ENCODE peak calls at places on chromosomes 13 and 19, in four cellular contexts. E is CD8-positive, alpha-beta T cell; P is lower lobe of right lung; N is fibroblast of the aortic adventitia. X is an unnamed sample.

GRCh38 chr19:42125536-42125935 is 6.7 kb downstream of the POU2F2 start:
- DNase-seq in E (no peak), P (no peak), N (no peak), X (no peak)

GRCh38 chr13:42696191-42696590 is 85.2 kb upstream of the FAM216B start:
- DNase-seq in N (peak; percentile 52), P (no peak), E (no peak), X (no peak)

GRCh38 chr19:10876459-10877240 is 5.3 kb downstream of the CARM1 start:
- DNase-seq in P (no peak), E (no peak), N (no peak), X (peak; percentile 75)

GRCh38 chr19:50333737-50334617 is 4.8 kb upstream of the KCNC3 start:
- DNase-seq in E (peak; percentile 92), N (no peak), P (peak; percentile 86), X (peak; percentile 88)

GRCh38 chr19:3243851-3244700 is 19.6 kb downstream of the CELF5 start:
- DNase-seq in N (peak; percentile 59), P (no peak), E (peak; percentile 59), X (no peak)

GRCh38 chr19:37929512-37929911 is 22.5 kb downstream of the SIPA1L3 start:
- DNase-seq in P (no peak), E (no peak), N (no peak), X (no peak)

GRCh38 chr19:743168-743687 is 7.7 kb upstream of the MISP start:
- DNase-seq in N (peak; percentile 59), P (peak; percentile 72), E (no peak), X (no peak)

GRCh38 chr19:4988770-4989251 is 19.9 kb downstream of the KDM4B start:
- DNase-seq in N (peak; percentile 80), E (no peak), P (no peak), X (no peak)

GRCh38 chr13:27619711-27620376 is 485 bp downstream of the LNX2 start:
- DNase-seq in E (peak; percentile 70), N (peak; percentile 32), P (peak; percentile 70), X (no peak)

GRCh38 chr13:19836472-19836871 is 27.0 kb downstream of the ZMYM5 start:
- DNase-seq in E (no peak), P (no peak), N (peak; percentile 28), X (no peak)

GRCh38 chr19:57546513-57546912 is 13.2 kb downstream of the ZNF550 start:
- DNase-seq in N (no peak), P (no peak), E (no peak), X (no peak)

GRCh38 chr13:80251403-80251802 is 89.5 kb downstream of the SPRY2 start:
- DNase-seq in P (no peak), E (no peak), N (peak; percentile 56), X (no peak)

GRCh38 chr13:23443878-23444277 is 10.4 kb upstream of the SACS start:
- DNase-seq in P (no peak), E (no peak), N (no peak), X (no peak)

GRCh38 chr19:15455996-15456395 is 6.2 kb upstream of the WIZ start:
- DNase-seq in E (no peak), P (no peak), N (no peak), X (no peak)

GRCh38 chr19:15453906-15454305 is 4.2 kb upstream of the WIZ start:
- DNase-seq in N (no peak), P (no peak), E (no peak), X (no peak)

GRCh38 chr19:15452111-15453047 is 2.6 kb upstream of the WIZ start:
- DNase-seq in N (peak; percentile 71), P (peak; percentile 91), E (no peak), X (no peak)

GRCh38 chr19:15453091-15453498 is 3.3 kb upstream of the WIZ start:
- DNase-seq in N (no peak), E (no peak), P (peak; percentile 59), X (no peak)

GRCh38 chr19:15454371-15454800 is 4.6 kb upstream of the WIZ start:
- DNase-seq in P (no peak), E (no peak), N (no peak), X (no peak)
- TF ChIP-seq CTCF in P (no peak), E (no peak), N (peak; percentile 33), X (no peak)

GRCh38 chr19:35248310-35249145 is at the start of gene LSR:
- DNase-seq in E (peak; percentile 91), N (no peak), P (peak; percentile 92), X (peak; percentile 97)

GRCh38 chr19:35249146-35249847 is 495 bp downstream of the LSR start:
- DNase-seq in P (no peak), E (peak; percentile 49), N (no peak), X (peak; percentile 45)

GRCh38 chr19:35246466-35247096 is 2.2 kb upstream of the LSR start:
- DNase-seq in N (no peak), P (no peak), E (no peak), X (no peak)

GRCh38 chr19:35249848-35250711 is 1.3 kb downstream of the LSR start:
- DNase-seq in E (peak; percentile 47), P (no peak), N (no peak), X (peak; percentile 2)

DNA sequence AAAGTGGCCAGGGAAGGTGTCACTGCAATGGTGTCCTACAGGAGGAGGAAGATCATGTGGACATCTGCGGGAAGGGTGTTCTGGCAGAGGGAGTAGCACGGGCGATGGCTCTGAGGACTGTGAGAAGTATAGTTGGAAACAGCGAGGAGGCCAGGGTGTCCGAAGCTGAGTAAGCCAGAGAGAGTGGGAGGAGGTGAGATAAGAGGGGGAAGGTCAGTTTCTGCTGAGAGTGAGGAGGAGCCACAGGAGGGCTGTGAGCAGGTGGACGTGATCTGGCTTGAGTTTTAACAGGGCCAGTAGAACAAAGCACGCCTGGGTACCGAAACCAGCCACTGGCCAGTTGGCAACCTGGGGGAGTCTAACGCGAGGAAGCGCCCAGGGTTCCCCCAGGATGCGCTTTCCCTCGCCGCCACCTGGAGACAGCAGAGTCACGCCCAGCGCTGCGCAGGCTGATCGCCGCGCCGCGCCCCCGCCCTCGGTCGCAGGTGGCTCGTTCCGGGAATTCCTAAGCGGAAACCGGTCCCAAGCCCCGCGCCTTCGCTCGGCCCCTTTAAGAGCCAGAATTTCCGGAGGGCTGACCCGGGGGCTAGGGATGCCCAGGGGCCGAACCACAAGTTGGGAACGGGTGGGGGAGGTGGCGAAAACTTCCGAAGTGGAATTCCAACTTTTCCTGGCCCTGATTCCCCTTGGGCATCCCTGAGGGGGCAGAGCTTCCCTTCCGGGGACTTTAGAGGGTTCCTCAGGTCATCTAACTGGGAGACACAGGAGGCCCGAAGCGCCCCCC is 1.1 kb upstream of the LSR start:
- DNase-seq in P (peak; percentile 90), E (peak; percentile 76), N (no peak), X (peak; percentile 85)
- TF ChIP-seq CTCF in P (peak; percentile 53), E (peak; percentile 43), N (peak; percentile 12), X (peak; percentile 43)

DNA sequence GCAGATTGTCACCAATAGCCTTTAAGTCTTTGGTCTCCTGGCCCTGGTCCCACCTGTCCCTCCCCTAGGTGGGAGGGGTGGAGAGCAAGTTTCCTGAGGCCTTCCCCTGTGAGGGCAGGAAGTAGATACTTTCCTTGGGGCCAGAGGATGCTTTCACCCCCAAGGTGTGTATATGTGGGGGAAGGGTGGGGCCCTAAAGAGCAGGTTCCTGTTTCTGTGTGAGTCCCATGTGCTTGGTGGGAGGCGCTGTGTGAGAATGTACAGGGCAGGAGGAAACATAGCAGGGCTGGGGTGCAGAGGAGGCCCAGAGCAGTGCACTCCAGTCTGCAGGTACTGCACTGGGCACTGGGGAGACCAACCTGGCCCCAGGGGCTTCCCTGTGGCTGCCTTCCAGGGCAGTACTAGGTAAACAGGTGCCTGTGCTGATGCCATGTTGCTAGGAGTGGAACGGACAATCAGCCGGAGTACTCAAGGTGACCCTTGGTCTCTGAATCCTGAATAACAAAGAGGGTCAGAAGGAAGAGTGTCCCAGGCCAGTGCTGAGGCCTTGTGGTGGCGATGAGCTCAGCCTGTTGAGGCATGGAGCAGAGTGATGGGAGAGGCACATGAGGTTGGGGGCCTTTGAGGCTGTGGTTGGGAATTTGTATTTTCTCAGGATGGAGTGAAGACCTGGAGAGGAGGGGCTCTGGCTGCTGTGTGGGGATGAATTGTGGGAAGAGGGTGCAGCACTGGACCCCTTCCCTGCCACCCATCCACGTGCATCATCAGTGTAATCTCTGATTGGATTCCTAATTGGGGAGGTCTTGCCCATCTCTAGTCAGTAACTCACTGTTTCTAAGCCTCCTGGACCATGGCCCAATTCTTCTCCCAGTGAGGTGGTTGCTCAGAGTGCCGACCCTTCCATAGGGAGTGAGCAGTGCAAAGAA is 5.1 kb downstream of the EGLN2 start:
- DNase-seq in E (peak; percentile 84), P (peak; percentile 83), N (no peak), X (peak; percentile 68)
- TF ChIP-seq CTCF in E (no peak), P (no peak), N (no peak), X (no peak)

DNA sequence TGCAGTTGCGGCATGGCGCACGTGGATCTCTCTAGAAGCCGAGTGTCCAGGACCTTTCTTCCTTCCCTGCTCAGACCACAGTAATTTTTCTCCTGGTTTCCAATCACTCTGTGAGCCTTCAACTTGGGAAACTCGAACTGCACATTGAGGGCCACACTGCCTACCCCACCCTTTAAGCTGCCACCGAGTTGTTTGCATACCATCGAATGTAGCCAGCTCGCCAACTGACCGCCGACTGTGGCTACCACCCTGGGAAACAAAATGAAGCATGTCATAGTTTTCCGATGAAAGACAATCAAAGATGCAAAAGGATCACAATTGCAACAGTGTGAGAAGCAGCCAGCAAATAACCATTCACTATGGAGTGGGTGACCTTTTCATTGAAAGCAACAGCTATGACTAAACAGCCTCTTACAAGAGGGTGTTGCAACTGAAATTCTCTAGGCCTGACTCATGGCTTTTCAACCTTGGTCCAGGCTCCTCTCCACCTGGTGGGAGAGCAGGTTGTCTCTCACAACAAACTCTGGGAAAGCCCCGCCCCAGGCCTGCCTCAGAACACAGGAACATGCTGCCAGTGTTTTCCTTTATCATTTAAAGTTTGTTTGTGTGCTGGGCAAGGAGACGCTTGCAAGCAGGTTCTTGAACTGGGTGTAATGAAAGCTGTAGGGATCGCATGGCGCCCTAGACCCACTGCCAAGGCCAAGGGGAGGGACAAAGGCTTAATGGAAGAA is 141.7 kb upstream of the SERP2 start:
- DNase-seq in E (no peak), N (peak; percentile 99), P (peak; percentile 87), X (no peak)
- TF ChIP-seq CTCF in E (no peak), N (peak; percentile 33), P (no peak), X (no peak)

DNA sequence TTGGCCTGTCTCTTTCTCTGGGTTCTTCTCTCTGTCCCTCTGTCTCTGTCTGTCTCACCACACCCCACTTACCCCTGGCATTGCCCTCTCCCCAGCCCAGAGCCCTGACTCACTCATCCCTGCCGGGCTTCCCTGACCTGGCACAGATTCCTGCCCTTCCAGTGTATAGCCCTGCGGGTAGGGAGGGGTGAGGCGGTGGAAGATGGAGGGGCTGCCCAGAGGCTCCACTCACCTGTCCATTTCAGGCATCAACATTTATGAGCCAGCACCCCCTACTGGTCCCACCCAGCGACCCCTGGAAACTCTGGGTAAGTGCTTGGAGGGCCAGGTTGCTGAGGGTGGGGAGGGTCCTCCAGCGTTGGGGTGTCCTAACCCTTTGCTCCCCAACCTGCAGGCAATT is 1.0 kb downstream of the NCCRP1 start:
- DNase-seq in E (no peak), N (no peak), P (no peak), X (no peak)
- TF ChIP-seq CTCF in E (no peak), N (no peak), P (no peak), X (peak; percentile 3)

DNA sequence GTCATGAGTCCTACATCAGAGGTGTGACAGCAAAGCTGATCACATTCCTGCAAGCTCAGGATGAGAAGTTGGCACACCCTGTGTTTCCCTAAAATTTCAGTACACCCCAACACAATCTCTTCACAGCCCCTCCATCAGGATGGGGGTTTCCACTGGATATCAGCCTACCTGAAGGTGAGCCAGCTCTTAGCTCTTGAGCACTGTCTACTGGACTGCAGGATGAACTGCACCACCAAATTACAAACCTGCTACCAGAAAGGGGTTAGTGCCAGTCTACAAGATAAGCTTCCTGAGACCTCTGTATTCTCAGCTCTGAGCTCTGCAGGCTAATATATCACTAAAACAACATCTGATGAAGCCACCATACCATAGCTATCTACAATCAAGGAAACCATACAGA is 1616.2 kb upstream of the SPRY2 start:
- DNase-seq in N (no peak), E (no peak), P (no peak), X (no peak)
- TF ChIP-seq CTCF in N (no peak), E (no peak), P (no peak), X (no peak)

X was measured in GM20000.